ENCODE peak calls at places on chromosomes 2 and 18, in five cellular contexts. O is GM06990, X is left lung, I is AG09309, D is GM12865. K is an unnamed sample.
A peak's percentile ranks its signal among the peaks of the same experiment; 100 is the strongest.

GRCh38 chr2:190948671-190949070 is 65.3 kb downstream of the STAT1 start:
- DNase-seq in D (no peak), O (no peak), I (no peak), X (no peak), K (no peak)

GRCh38 chr2:238925816-238926215 is 77.9 kb downstream of the TWIST2 start:
- DNase-seq in X (no peak), O (no peak), I (no peak), D (no peak), K (no peak)

GRCh38 chr18:78786776-78787175 is 192.8 kb upstream of the SALL3 start:
- DNase-seq in O (no peak), D (no peak), I (no peak), X (no peak), K (no peak)

GRCh38 chr18:72541871-72542690 is 2.1 kb downstream of the CBLN2 start:
- DNase-seq in D (no peak), I (no peak), X (no peak), O (peak; percentile 3), K (peak; percentile 14)

GRCh38 chr2:192286093-192286701 is 91.5 kb upstream of the TMEFF2 start:
- DNase-seq in D (peak; percentile 14), X (no peak), O (no peak), I (peak; percentile 28), K (no peak)

GRCh38 chr2:85131116-85131515 is 2.1 kb upstream of the TCF7L1 start:
- DNase-seq in X (no peak), I (no peak), O (no peak), D (peak; percentile 17), K (peak; percentile 34)

GRCh38 chr2:33322099-33322498 is 154.3 kb upstream of the RASGRP3 start:
- DNase-seq in I (no peak), X (no peak), O (no peak), D (no peak), K (no peak)

GRCh38 chr2:109352066-109352897 is 223.3 kb downstream of the SH3RF3 start:
- DNase-seq in O (no peak), D (no peak), I (no peak), X (no peak), K (no peak)

GRCh38 chr2:10344105-10345066 is 41.7 kb downstream of the HPCAL1 start:
- DNase-seq in O (no peak), X (no peak), D (no peak), I (no peak), K (no peak)

GRCh38 chr18:54358495-54358793 is 738 bp downstream of the C18orf54 start:
- DNase-seq in D (no peak), I (no peak), O (no peak), X (peak; percentile 33), K (no peak)

GRCh38 chr2:35495182-35495581 is 860.4 kb upstream of the CRIM1 start:
- DNase-seq in X (no peak), O (no peak), I (no peak), D (no peak), K (no peak)
- TF ChIP-seq CTCF in X (no peak), O (no peak), I (no peak), D (no peak), K (no peak)

GRCh38 chr2:157592374-157592773 is 36.3 kb downstream of the ACVR1C start:
- DNase-seq in D (no peak), I (no peak), X (no peak), O (no peak), K (no peak)

GRCh38 chr2:157593411-157593810 is 35.3 kb downstream of the ACVR1C start:
- DNase-seq in X (no peak), I (no peak), D (no peak), O (no peak), K (no peak)

GRCh38 chr2:157596992-157597681 is 31.5 kb downstream of the ACVR1C start:
- DNase-seq in I (no peak), X (no peak), O (peak; percentile 32), D (peak; percentile 52), K (peak; percentile 45)

GRCh38 chr2:157587576-157587975 is 41.1 kb downstream of the ACVR1C start:
- DNase-seq in D (no peak), I (no peak), O (no peak), X (no peak), K (no peak)

GRCh38 chr2:157592983-157593382 is 35.7 kb downstream of the ACVR1C start:
- DNase-seq in O (no peak), D (peak; percentile 11), I (peak; percentile 18), X (no peak), K (no peak)
- TF ChIP-seq CTCF in O (no peak), D (peak; percentile 8), I (peak; percentile 32), X (no peak), K (peak; percentile 17)

GRCh38 chr18:7678801-7679200 is 111.7 kb downstream of the PTPRM start:
- DNase-seq in O (no peak), I (no peak), D (no peak), X (no peak), K (no peak)
- TF ChIP-seq CTCF in O (no peak), I (no peak), D (no peak), X (no peak), K (no peak)

DNA sequence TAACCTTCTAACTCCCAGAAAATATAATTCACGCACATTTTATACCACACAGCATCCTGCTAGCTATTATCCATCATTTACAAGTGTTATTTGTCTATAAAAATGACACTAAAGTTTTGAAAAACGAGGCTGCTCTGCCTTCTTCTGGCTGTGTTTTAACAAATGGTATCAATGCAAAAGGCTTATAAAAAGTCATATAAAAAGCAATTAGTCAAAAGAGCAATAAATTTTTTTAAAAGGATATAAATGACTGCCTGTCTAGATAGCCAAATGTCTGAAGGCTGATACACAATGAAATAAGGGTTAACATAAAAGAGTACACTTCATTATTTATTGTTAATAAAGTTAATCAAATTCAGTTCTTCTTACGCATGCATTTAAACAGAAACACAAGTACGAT is 77.4 kb downstream of the AFF3 start:
- DNase-seq in D (no peak), I (no peak), X (no peak), O (no peak), K (no peak)
- TF ChIP-seq CTCF in D (no peak), I (no peak), X (no peak), O (no peak), K (no peak)

GRCh38 chr2:208254871-208255556 is at the start of gene IDH1:
- DNase-seq in I (peak; percentile 55), O (peak; percentile 87), X (peak; percentile 96), D (peak; percentile 91), K (peak; percentile 93)

GRCh38 chr2:208254118-208254870 is 577 bp downstream of the IDH1 start:
- DNase-seq in X (peak; percentile 85), D (peak; percentile 89), I (no peak), O (peak; percentile 88), K (peak; percentile 89)

GRCh38 chr2:208253518-208254117 is 1.3 kb downstream of the IDH1 start:
- DNase-seq in O (no peak), D (no peak), I (no peak), X (no peak), K (peak; percentile 25)

GRCh38 chr2:208255557-208256106 is 761 bp upstream of the IDH1 start:
- DNase-seq in X (no peak), O (no peak), D (no peak), I (no peak), K (no peak)

DNA sequence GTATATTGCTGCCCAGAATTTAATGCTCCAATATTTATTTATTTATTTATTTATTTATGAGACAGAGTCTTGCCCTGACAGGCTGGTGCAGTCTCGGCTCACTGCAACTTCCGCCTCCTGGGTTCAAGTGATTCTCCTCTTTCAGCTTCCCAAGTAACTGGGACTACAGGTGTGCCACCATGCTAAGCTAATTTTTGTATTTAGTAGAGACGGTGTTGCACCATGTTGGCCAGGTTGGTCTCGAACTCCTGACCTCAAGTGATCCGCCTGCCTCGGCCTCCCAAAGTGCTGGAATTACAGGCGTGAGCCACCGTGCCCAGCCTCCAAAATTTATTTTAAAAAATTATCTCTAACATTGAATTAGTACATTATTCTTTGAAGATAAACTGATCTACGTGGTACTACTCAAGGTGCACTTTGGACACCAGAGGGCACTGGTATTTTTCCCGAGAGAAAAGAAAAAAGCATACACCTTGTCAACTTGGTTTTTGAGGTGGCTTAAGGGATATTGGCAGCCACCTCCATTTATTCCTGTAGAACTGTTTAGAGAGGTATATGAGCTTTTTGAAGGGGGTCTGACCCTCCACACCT is 1.4 kb upstream of the IDH1 start:
- DNase-seq in D (peak; percentile 25), X (no peak), I (no peak), O (no peak), K (no peak)
- TF ChIP-seq CTCF in D (peak; percentile 16), X (no peak), I (no peak), O (peak; percentile 39), K (peak; percentile 43)